ENCODE peak calls at places on chromosomes 13 and 19, in six cellular contexts. One of them, this sample, is unnamed.

GRCh38 chr13:73985789-73986188 is 148.4 kb downstream of the KLF12 start:
- DNase-seq in A549: no peak
- DNase-seq in dorsolateral prefrontal cortex: no peak
- DNase-seq in lower lobe of right lung: no peak
- DNase-seq in right cardiac atrium: no peak
- DNase-seq in thoracic aorta: no peak
- DNase-seq in this sample: no peak

GRCh38 chr19:46840157-46840942 is 10.3 kb downstream of the AP2S1 start:
- DNase-seq in lower lobe of right lung: no peak
- DNase-seq in A549: no peak
- DNase-seq in dorsolateral prefrontal cortex: no peak
- DNase-seq in right cardiac atrium: peak; percentile 84
- DNase-seq in thoracic aorta: no peak
- DNase-seq in this sample: no peak

GRCh38 chr13:38570706-38571105 is 116.2 kb upstream of the FREM2 start:
- DNase-seq in dorsolateral prefrontal cortex: no peak
- DNase-seq in right cardiac atrium: no peak
- DNase-seq in thoracic aorta: no peak
- DNase-seq in lower lobe of right lung: no peak
- DNase-seq in A549: no peak
- DNase-seq in this sample: no peak

GRCh38 chr13:65585346-65585745 is 1644.8 kb downstream of the PCDH9 start:
- DNase-seq in lower lobe of right lung: no peak
- DNase-seq in right cardiac atrium: peak; percentile 28
- DNase-seq in dorsolateral prefrontal cortex: no peak
- DNase-seq in thoracic aorta: no peak
- DNase-seq in A549: no peak
- DNase-seq in this sample: no peak

GRCh38 chr13:35475960-35476943 is at the start of gene MAB21L1:
- DNase-seq in thoracic aorta: no peak
- DNase-seq in lower lobe of right lung: no peak
- DNase-seq in dorsolateral prefrontal cortex: peak; percentile 53
- DNase-seq in A549: no peak
- DNase-seq in right cardiac atrium: peak; percentile 65
- DNase-seq in this sample: no peak

GRCh38 chr13:98542568-98543379 is 34.1 kb downstream of the STK24 start:
- DNase-seq in A549: no peak
- DNase-seq in thoracic aorta: no peak
- DNase-seq in dorsolateral prefrontal cortex: no peak
- DNase-seq in lower lobe of right lung: no peak
- DNase-seq in right cardiac atrium: no peak
- DNase-seq in this sample: no peak

GRCh38 chr13:107069107-107069776 is 501.3 kb upstream of the ARGLU1 start:
- DNase-seq in lower lobe of right lung: no peak
- DNase-seq in A549: no peak
- DNase-seq in thoracic aorta: no peak
- DNase-seq in dorsolateral prefrontal cortex: no peak
- DNase-seq in right cardiac atrium: no peak
- DNase-seq in this sample: no peak

GRCh38 chr13:51943721-51944120 is 67.5 kb downstream of the ATP7B start:
- DNase-seq in A549: no peak
- DNase-seq in right cardiac atrium: no peak
- DNase-seq in lower lobe of right lung: no peak
- DNase-seq in dorsolateral prefrontal cortex: no peak
- DNase-seq in thoracic aorta: no peak
- DNase-seq in this sample: no peak

GRCh38 chr19:41588497-41589209 is 12.7 kb downstream of the CEACAM21 start:
- DNase-seq in right cardiac atrium: peak; percentile 48
- DNase-seq in dorsolateral prefrontal cortex: no peak
- DNase-seq in A549: peak; percentile 58
- DNase-seq in thoracic aorta: no peak
- DNase-seq in lower lobe of right lung: no peak
- DNase-seq in this sample: no peak

GRCh38 chr19:11274533-11275086 is 12.3 kb upstream of the DOCK6 start:
- DNase-seq in right cardiac atrium: no peak
- DNase-seq in dorsolateral prefrontal cortex: no peak
- DNase-seq in A549: no peak
- DNase-seq in thoracic aorta: no peak
- DNase-seq in lower lobe of right lung: no peak
- DNase-seq in this sample: no peak

GRCh38 chr19:38924383-38924782 is 6.2 kb downstream of the SARS2 start:
- DNase-seq in right cardiac atrium: no peak
- DNase-seq in A549: no peak
- DNase-seq in dorsolateral prefrontal cortex: no peak
- DNase-seq in lower lobe of right lung: no peak
- DNase-seq in thoracic aorta: no peak
- DNase-seq in this sample: no peak

GRCh38 chr13:75787249-75787940 is 151.3 kb downstream of the LMO7 start:
- DNase-seq in right cardiac atrium: no peak
- DNase-seq in dorsolateral prefrontal cortex: no peak
- DNase-seq in thoracic aorta: no peak
- DNase-seq in lower lobe of right lung: no peak
- DNase-seq in A549: no peak
- DNase-seq in this sample: no peak

GRCh38 chr19:7483720-7484201 is 5.1 kb downstream of the PEX11G start:
- DNase-seq in thoracic aorta: no peak
- DNase-seq in A549: no peak
- DNase-seq in dorsolateral prefrontal cortex: no peak
- DNase-seq in right cardiac atrium: peak; percentile 30
- DNase-seq in lower lobe of right lung: no peak
- DNase-seq in this sample: no peak

GRCh38 chr13:90447735-90448103 is 899.8 kb upstream of the MIR17HG start:
- DNase-seq in thoracic aorta: no peak
- DNase-seq in A549: no peak
- DNase-seq in right cardiac atrium: no peak
- DNase-seq in lower lobe of right lung: no peak
- DNase-seq in dorsolateral prefrontal cortex: no peak
- DNase-seq in this sample: no peak

GRCh38 chr19:18754501-18754900 is 36.6 kb downstream of the COMP start:
- DNase-seq in right cardiac atrium: no peak
- DNase-seq in lower lobe of right lung: no peak
- DNase-seq in dorsolateral prefrontal cortex: no peak
- DNase-seq in thoracic aorta: no peak
- DNase-seq in A549: no peak
- DNase-seq in this sample: no peak

GRCh38 chr13:110312669-110313031 is 5.6 kb downstream of the COL4A2 start:
- DNase-seq in right cardiac atrium: no peak
- DNase-seq in lower lobe of right lung: no peak
- DNase-seq in dorsolateral prefrontal cortex: no peak
- DNase-seq in A549: no peak
- DNase-seq in thoracic aorta: no peak
- DNase-seq in this sample: no peak

GRCh38 chr19:4140237-4140711 is 13.2 kb upstream of the CREB3L3 start:
- DNase-seq in A549: peak; percentile 88
- DNase-seq in dorsolateral prefrontal cortex: no peak
- DNase-seq in lower lobe of right lung: peak; percentile 56
- DNase-seq in thoracic aorta: no peak
- DNase-seq in right cardiac atrium: peak; percentile 64
- DNase-seq in this sample: no peak

GRCh38 chr13:45199716-45200115 is 1.1 kb downstream of the KCTD4 start:
- DNase-seq in dorsolateral prefrontal cortex: no peak
- DNase-seq in A549: no peak
- DNase-seq in lower lobe of right lung: no peak
- DNase-seq in right cardiac atrium: no peak
- DNase-seq in thoracic aorta: no peak
- DNase-seq in this sample: no peak

GRCh38 chr13:42119875-42120274 is 71.4 kb downstream of the DGKH start:
- DNase-seq in lower lobe of right lung: no peak
- DNase-seq in A549: no peak
- DNase-seq in dorsolateral prefrontal cortex: no peak
- DNase-seq in right cardiac atrium: no peak
- DNase-seq in thoracic aorta: no peak
- DNase-seq in this sample: no peak

GRCh38 chr13:99228737-99229691 is 28.4 kb downstream of the UBAC2 start:
- DNase-seq in A549: no peak
- DNase-seq in right cardiac atrium: no peak
- DNase-seq in thoracic aorta: no peak
- DNase-seq in dorsolateral prefrontal cortex: no peak
- DNase-seq in lower lobe of right lung: no peak
- DNase-seq in this sample: no peak

GRCh38 chr19:14416743-14417214 is 2.4 kb downstream of the DDX39A start:
- DNase-seq in dorsolateral prefrontal cortex: no peak
- DNase-seq in A549: no peak
- DNase-seq in lower lobe of right lung: no peak
- DNase-seq in right cardiac atrium: no peak
- DNase-seq in thoracic aorta: no peak
- DNase-seq in this sample: no peak
- H3K4me3 ChIP-seq in dorsolateral prefrontal cortex: no peak overlapping the region
- H3K4me3 ChIP-seq in A549: no peak overlapping the region
- H3K4me3 ChIP-seq in lower lobe of right lung: no peak overlapping the region
- H3K4me3 ChIP-seq in right cardiac atrium: no peak overlapping the region
- H3K4me3 ChIP-seq in thoracic aorta: no peak overlapping the region
- H3K4me3 ChIP-seq in this sample: no peak overlapping the region

GRCh38 chr19:36527873-36528193 is 238 bp downstream of the ZNF260 start:
- DNase-seq in A549: no peak
- DNase-seq in dorsolateral prefrontal cortex: no peak
- DNase-seq in thoracic aorta: no peak
- DNase-seq in lower lobe of right lung: no peak
- DNase-seq in right cardiac atrium: no peak
- DNase-seq in this sample: no peak

GRCh38 chr19:36528921-36529518 is 949 bp upstream of the ZNF260 start:
- DNase-seq in dorsolateral prefrontal cortex: no peak
- DNase-seq in right cardiac atrium: no peak
- DNase-seq in lower lobe of right lung: no peak
- DNase-seq in thoracic aorta: no peak
- DNase-seq in A549: peak; percentile 49
- DNase-seq in this sample: no peak

GRCh38 chr19:36524617-36525016 is 3.5 kb downstream of the ZNF260 start:
- DNase-seq in dorsolateral prefrontal cortex: no peak
- DNase-seq in right cardiac atrium: no peak
- DNase-seq in A549: no peak
- DNase-seq in thoracic aorta: no peak
- DNase-seq in lower lobe of right lung: no peak
- DNase-seq in this sample: no peak

GRCh38 chr19:36528194-36528920 is at the start of gene ZNF260:
- DNase-seq in thoracic aorta: peak; percentile 88
- DNase-seq in A549: peak; percentile 97
- DNase-seq in lower lobe of right lung: peak; percentile 97
- DNase-seq in dorsolateral prefrontal cortex: peak; percentile 96
- DNase-seq in right cardiac atrium: peak; percentile 99
- DNase-seq in this sample: peak; percentile 94

DNA sequence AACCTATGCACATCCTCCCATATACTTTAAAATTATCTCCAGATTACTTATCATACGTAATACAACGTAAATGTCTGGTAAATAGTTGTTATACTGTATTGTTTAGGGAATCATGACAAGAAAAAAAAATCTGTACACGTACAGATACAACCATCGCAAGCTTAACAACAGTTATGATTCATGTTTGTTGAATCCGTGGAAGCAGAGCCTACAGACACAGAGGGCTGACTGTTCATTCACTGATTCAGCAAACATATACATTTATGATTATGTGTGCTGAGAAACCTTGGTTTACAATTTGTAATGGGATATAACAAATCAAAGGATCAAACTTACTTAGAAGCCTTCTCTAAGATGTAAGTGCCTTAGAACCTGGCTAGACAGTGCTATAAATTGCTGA is 1.5 kb downstream of the ZNF260 start:
- DNase-seq in A549: no peak
- DNase-seq in right cardiac atrium: no peak
- DNase-seq in dorsolateral prefrontal cortex: no peak
- DNase-seq in thoracic aorta: no peak
- DNase-seq in lower lobe of right lung: no peak
- DNase-seq in this sample: no peak
- H3K4me3 ChIP-seq in A549: no peak overlapping the region
- H3K4me3 ChIP-seq in right cardiac atrium: no peak overlapping the region
- H3K4me3 ChIP-seq in dorsolateral prefrontal cortex: no peak overlapping the region
- H3K4me3 ChIP-seq in thoracic aorta: no peak overlapping the region
- H3K4me3 ChIP-seq in lower lobe of right lung: no peak overlapping the region
- H3K4me3 ChIP-seq in this sample: no peak overlapping the region

GRCh38 chr19:780935-781334 is 16.3 kb upstream of the PTBP1 start:
- DNase-seq in lower lobe of right lung: no peak
- DNase-seq in right cardiac atrium: no peak
- DNase-seq in A549: no peak
- DNase-seq in dorsolateral prefrontal cortex: no peak
- DNase-seq in thoracic aorta: no peak
- DNase-seq in this sample: no peak

GRCh38 chr19:784541-784940 is 12.7 kb upstream of the PTBP1 start:
- DNase-seq in dorsolateral prefrontal cortex: no peak
- DNase-seq in lower lobe of right lung: no peak
- DNase-seq in A549: peak; percentile 0
- DNase-seq in right cardiac atrium: no peak
- DNase-seq in thoracic aorta: no peak
- DNase-seq in this sample: no peak

GRCh38 chr19:782195-783043 is 14.8 kb upstream of the PTBP1 start:
- DNase-seq in A549: peak; percentile 47
- DNase-seq in thoracic aorta: no peak
- DNase-seq in right cardiac atrium: peak; percentile 67
- DNase-seq in lower lobe of right lung: no peak
- DNase-seq in dorsolateral prefrontal cortex: no peak
- DNase-seq in this sample: no peak

GRCh38 chr19:778910-779653 is 18.2 kb upstream of the PTBP1 start:
- DNase-seq in lower lobe of right lung: no peak
- DNase-seq in right cardiac atrium: peak; percentile 77
- DNase-seq in thoracic aorta: no peak
- DNase-seq in A549: peak; percentile 52
- DNase-seq in dorsolateral prefrontal cortex: no peak
- DNase-seq in this sample: peak; percentile 86

GRCh38 chr19:781800-782194 is 15.5 kb upstream of the PTBP1 start:
- DNase-seq in thoracic aorta: no peak
- DNase-seq in dorsolateral prefrontal cortex: no peak
- DNase-seq in A549: peak; percentile 6
- DNase-seq in lower lobe of right lung: no peak
- DNase-seq in right cardiac atrium: no peak
- DNase-seq in this sample: no peak
- H3K4me3 ChIP-seq in thoracic aorta: no peak overlapping the region
- H3K4me3 ChIP-seq in dorsolateral prefrontal cortex: no peak overlapping the region
- H3K4me3 ChIP-seq in A549: peak overlapping the region; percentile 58
- H3K4me3 ChIP-seq in lower lobe of right lung: peak overlapping the region; percentile 52
- H3K4me3 ChIP-seq in right cardiac atrium: peak overlapping the region; percentile 8
- H3K4me3 ChIP-seq in this sample: peak overlapping the region; percentile 42

GRCh38 chr13:25971077-25971476 is 80.7 kb downstream of the SHISA2 start:
- DNase-seq in A549: no peak
- DNase-seq in dorsolateral prefrontal cortex: no peak
- DNase-seq in thoracic aorta: no peak
- DNase-seq in right cardiac atrium: no peak
- DNase-seq in lower lobe of right lung: no peak
- DNase-seq in this sample: no peak
- H3K4me3 ChIP-seq in A549: no peak overlapping the region
- H3K4me3 ChIP-seq in dorsolateral prefrontal cortex: no peak overlapping the region
- H3K4me3 ChIP-seq in thoracic aorta: no peak overlapping the region
- H3K4me3 ChIP-seq in right cardiac atrium: no peak overlapping the region
- H3K4me3 ChIP-seq in lower lobe of right lung: no peak overlapping the region
- H3K4me3 ChIP-seq in this sample: no peak overlapping the region

This sample was measured in RWPE2.